ENCODE peak calls at places on chromosome 6, in five cellular contexts. L is CD8-positive, alpha-beta T cell; V is Panc1; U is A549; X is HCT116. T is an unnamed sample. For H3K4me1, the result is how much of the 10 kb centered on the place peaks cover.

GRCh38 chr6:63941747-63942470 is 306.3 kb downstream of the PHF3 start:
- DNase-seq in U (no peak), V (no peak), L (no peak), X (no peak), T (no peak)

GRCh38 chr6:100376103-100376502 is 88.6 kb downstream of the SIM1 start:
- DNase-seq in L (no peak), U (no peak), X (no peak), V (no peak), T (no peak)

GRCh38 chr6:42441059-42441471 is 10.7 kb downstream of the TRERF1 start:
- DNase-seq in V (no peak), U (no peak), L (no peak), X (no peak), T (no peak)

GRCh38 chr6:33854572-33855030 is 50.8 kb upstream of the MLN start:
- DNase-seq in U (no peak), X (no peak), V (no peak), L (no peak), T (peak)

GRCh38 chr6:30854641-30855040 is 29.7 kb upstream of the DDR1 start:
- DNase-seq in V (no peak), X (no peak), L (no peak), U (no peak), T (no peak)

GRCh38 chr6:64504509-64504908 is 868.9 kb downstream of the PHF3 start:
- DNase-seq in V (no peak), U (no peak), X (no peak), L (no peak), T (no peak)

GRCh38 chr6:106275692-106276091 is 49.9 kb downstream of the ATG5 start:
- DNase-seq in U (no peak), X (no peak), V (no peak), L (no peak), T (no peak)

GRCh38 chr6:34520645-34521462 is 35.3 kb downstream of the SPDEF start:
- DNase-seq in U (no peak), X (no peak), L (no peak), V (no peak), T (no peak)

GRCh38 chr6:106746660-106747059 is 117.3 kb downstream of the QRSL1 start:
- DNase-seq in X (no peak), V (no peak), L (no peak), U (peak), T (peak)

GRCh38 chr6:137494281-137494966 is at the start of gene OLIG3:
- DNase-seq in V (no peak), L (peak), X (no peak), U (no peak), T (no peak)

GRCh38 chr6:27026361-27026760 is 221.1 kb upstream of the PRSS16 start:
- DNase-seq in V (no peak), L (no peak), X (no peak), U (no peak), T (no peak)

GRCh38 chr6:91669154-91669903 is 1082.5 kb upstream of the MAP3K7 start:
- DNase-seq in X (no peak), V (no peak), U (no peak), L (no peak), T (peak)

GRCh38 chr6:166490671-166491500 is 95.6 kb downstream of the RAMACL start:
- DNase-seq in U (no peak), V (no peak), X (no peak), L (no peak), T (peak)

GRCh38 chr6:34226731-34227586 is 9.7 kb upstream of the HMGA1 start:
- DNase-seq in X (no peak), L (no peak), U (no peak), V (no peak), T (no peak)

GRCh38 chr6:17038316-17038715 is 63.5 kb upstream of the STMND1 start:
- DNase-seq in V (no peak), X (no peak), L (no peak), U (no peak), T (no peak)

GRCh38 chr6:118860880-118861279 is 33.1 kb upstream of the ASF1A start:
- DNase-seq in V (no peak), X (no peak), L (no peak), U (no peak), T (no peak)

GRCh38 chr6:148306287-148306686 is 36.4 kb upstream of the SASH1 start:
- DNase-seq in U (no peak), X (no peak), L (no peak), V (no peak), T (no peak)

GRCh38 chr6:14165091-14165490 is 47.5 kb downstream of the CD83 start:
- DNase-seq in X (no peak), L (no peak), V (no peak), U (no peak), T (no peak)

GRCh38 chr6:100968934-100969333 is 87.8 kb upstream of the ASCC3 start:
- DNase-seq in U (no peak), L (no peak), X (no peak), V (no peak), T (peak)

GRCh38 chr6:160004419-160005160 is 35.7 kb downstream of the IGF2R start:
- DNase-seq in L (no peak), U (no peak), V (no peak), X (no peak), T (no peak)

GRCh38 chr6:2725999-2726567 is 24.6 kb downstream of the MYLK4 start:
- DNase-seq in X (no peak), V (no peak), U (no peak), L (no peak), T (no peak)

GRCh38 chr6:78810146-78810545 is 57.2 kb upstream of the IRAK1BP1 start:
- DNase-seq in L (no peak), U (peak), V (no peak), X (peak), T (peak)

GRCh38 chr6:152263582-152263981 is 373.6 kb downstream of the SYNE1 start:
- DNase-seq in L (no peak), X (no peak), V (no peak), U (no peak), T (no peak)

GRCh38 chr6:31574106-31575061 is 981 bp upstream of the TNF start:
- DNase-seq in L (no peak), X (no peak), V (no peak), U (no peak), T (no peak)

GRCh38 chr6:31702421-31702818 is 704 bp downstream of the ABHD16A start:
- DNase-seq in U (no peak), L (peak), X (no peak), V (no peak), T (no peak)

GRCh38 chr6:26224940-26225847 is 138.0 kb downstream of the HFE start:
- DNase-seq in L (no peak), V (no peak), X (no peak), U (no peak), T (no peak)

GRCh38 chr6:154522576-154522975 is 12.1 kb upstream of the CNKSR3 start:
- DNase-seq in X (no peak), V (no peak), U (no peak), L (no peak), T (no peak)

GRCh38 chr6:125869427-125869826 is 78.7 kb downstream of the NCOA7 start:
- DNase-seq in U (no peak), L (no peak), X (no peak), V (no peak), T (no peak)

GRCh38 chr6:138970856-138971425 is 17.1 kb downstream of the REPS1 start:
- DNase-seq in V (peak), X (peak), U (no peak), L (no peak), T (peak)

GRCh38 chr6:35365599-35366596 is 23.5 kb downstream of the PPARD start:
- DNase-seq in U (no peak), L (no peak), V (no peak), X (peak), T (no peak)

GRCh38 chr6:83371428-83371827 is 59.4 kb downstream of the ME1 start:
- DNase-seq in V (no peak), X (no peak), L (no peak), U (no peak), T (no peak)

GRCh38 chr6:42782689-42783176 is 881 bp downstream of the BICRAL start:
- DNase-seq in X (peak), L (peak), V (no peak), U (peak), T (peak)

GRCh38 chr6:125082931-125083683 is 70.5 kb upstream of the TPD52L1 start:
- DNase-seq in L (no peak), V (no peak), U (no peak), X (no peak), T (no peak)

GRCh38 chr6:13523826-13524622 is 36.6 kb upstream of the GFOD1 start:
- DNase-seq in X (no peak), V (no peak), L (no peak), U (no peak), T (no peak)

GRCh38 chr6:37990762-37991525 is 171.4 kb downstream of the ZFAND3 start:
- DNase-seq in X (no peak), U (peak), L (no peak), V (no peak), T (peak)

GRCh38 chr6:56745971-56746370 is 103.3 kb upstream of the DST start:
- DNase-seq in L (no peak), X (no peak), U (no peak), V (no peak), T (no peak)
- H3K4me1 ChIP-seq in L (under half), X (half or more), U (half or more), V (half or more), T (under half)

DNA sequence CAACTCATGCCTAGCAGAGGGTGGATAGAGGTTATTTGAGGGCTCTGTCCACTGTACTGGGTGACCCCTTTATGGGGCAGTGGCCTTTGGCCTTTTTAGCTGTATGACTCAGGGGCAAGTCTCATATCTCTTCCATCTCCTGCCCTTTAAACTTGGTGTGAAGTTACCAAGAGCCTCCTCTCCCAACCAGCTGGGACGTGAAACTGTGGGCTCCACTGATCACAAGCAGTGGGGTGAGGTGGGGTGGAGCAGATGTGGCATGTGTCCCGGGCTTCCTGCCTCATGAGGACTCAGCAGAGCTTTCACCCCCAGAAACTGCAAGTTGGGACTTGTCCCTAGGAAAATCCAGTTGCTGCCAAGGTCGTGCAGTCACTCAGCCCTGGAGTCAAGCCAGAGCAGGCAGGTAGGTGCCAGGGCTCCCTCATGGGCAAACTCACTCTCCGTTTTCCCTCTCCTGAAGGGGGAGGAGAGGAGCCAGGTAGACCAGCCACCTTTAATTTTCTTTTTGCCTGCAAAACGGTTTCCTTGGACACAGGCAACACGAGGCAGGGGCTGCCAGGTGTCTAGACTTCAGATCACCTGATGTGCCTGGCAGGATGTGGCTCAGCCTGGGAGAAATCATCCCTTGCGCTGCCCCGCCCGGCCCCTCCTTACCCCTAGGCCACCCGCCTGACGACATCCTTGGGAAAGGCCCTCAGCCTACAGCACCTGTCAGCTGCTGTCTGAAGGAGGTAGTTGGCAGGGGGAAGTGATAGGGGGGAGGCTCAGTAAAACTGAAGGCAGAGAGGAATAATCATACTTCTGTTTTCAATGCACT is 4.0 kb downstream of the CDKN1A start:
- DNase-seq in U (no peak), X (no peak), V (no peak), L (peak), T (peak)
- H3K4me3 ChIP-seq in U (peak), X (peak), V (peak), L (no peak), T (no peak)

GRCh38 chr6:156916108-156916801 is 139.1 kb downstream of the ARID1B start:
- DNase-seq in V (no peak), L (no peak), U (no peak), X (no peak), T (no peak)
- H3K4me1 ChIP-seq in V (under half), L (under half), U (under half), X (under half), T (under half)

GRCh38 chr6:169904051-169904922 is 152.9 kb downstream of the ERMARD start:
- DNase-seq in X (no peak), U (no peak), V (no peak), L (no peak), T (no peak)

GRCh38 chr6:169903122-169903521 is 151.7 kb downstream of the ERMARD start:
- DNase-seq in X (no peak), U (no peak), V (no peak), L (no peak), T (no peak)

GRCh38 chr6:169906004-169906740 is 154.8 kb downstream of the ERMARD start:
- DNase-seq in X (no peak), U (no peak), L (no peak), V (no peak), T (no peak)

GRCh38 chr6:169906741-169907418 is 155.5 kb downstream of the ERMARD start:
- DNase-seq in X (no peak), L (no peak), V (no peak), U (no peak), T (no peak)

DNA sequence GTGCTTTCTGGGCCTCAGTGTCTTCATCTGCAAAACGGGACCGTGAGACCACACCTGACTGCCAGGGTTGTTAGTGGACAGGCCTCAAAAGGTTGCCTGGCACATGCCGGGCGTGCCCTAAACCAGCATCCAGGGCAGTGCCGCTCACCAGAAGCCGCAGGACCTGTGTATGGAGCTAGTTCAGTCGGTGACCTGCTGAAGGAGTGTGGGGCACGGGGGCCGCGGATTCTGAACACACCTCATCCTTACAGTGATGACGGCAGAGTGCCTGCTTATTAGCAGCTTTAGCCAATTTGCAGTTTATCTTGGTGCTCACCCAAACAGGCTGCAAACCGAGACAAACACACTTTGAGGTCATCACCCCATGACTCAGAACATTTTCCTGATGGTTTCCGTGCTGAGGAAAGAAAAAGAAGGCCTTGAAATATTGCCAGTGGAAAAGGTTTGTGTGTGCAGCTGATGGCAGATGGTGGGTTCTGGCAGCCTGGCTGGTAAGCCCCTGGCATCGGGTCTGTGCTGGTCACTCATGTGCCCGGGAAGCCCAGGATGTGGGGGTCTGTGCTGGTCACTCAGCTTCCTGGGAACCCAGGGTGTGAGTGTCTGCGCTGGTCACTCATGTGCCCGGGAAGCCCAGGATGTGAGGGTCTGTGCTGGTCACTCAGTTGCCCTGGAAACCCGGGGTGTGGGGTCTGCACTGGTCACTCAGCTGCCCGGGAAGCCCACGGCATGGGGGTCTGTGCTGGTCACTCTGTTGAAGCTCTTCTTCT is 153.8 kb downstream of the ERMARD start:
- DNase-seq in U (no peak), X (no peak), L (no peak), V (no peak), T (no peak)
- H3K4me3 ChIP-seq in U (no peak), X (no peak), L (no peak), V (no peak), T (no peak)

GRCh38 chr6:53828215-53828614 is 33.4 kb downstream of the LRRC1 start:
- DNase-seq in L (no peak), X (no peak), U (no peak), V (no peak), T (peak)
- H3K4me1 ChIP-seq in L (under half), X (under half), U (under half), V (under half), T (under half)

GRCh38 chr6:1610497-1611321 is 994 bp downstream of the FOXC1 start:
- DNase-seq in X (no peak), V (no peak), L (peak), U (no peak), T (peak)

GRCh38 chr6:1611322-1611571 is 1.5 kb downstream of the FOXC1 start:
- DNase-seq in U (no peak), X (no peak), V (no peak), L (no peak), T (peak)

GRCh38 chr6:1608976-1609661 is 596 bp upstream of the FOXC1 start:
- DNase-seq in U (no peak), L (no peak), X (no peak), V (no peak), T (peak)

GRCh38 chr6:1608222-1608975 is 1.3 kb upstream of the FOXC1 start:
- DNase-seq in L (no peak), U (no peak), V (no peak), X (no peak), T (no peak)

GRCh38 chr6:1609662-1610496 is at the start of gene FOXC1:
- DNase-seq in L (no peak), U (peak), X (peak), V (peak), T (peak)
- H3K4me3 ChIP-seq in L (peak), U (peak), X (peak), V (peak), T (peak)

DNA sequence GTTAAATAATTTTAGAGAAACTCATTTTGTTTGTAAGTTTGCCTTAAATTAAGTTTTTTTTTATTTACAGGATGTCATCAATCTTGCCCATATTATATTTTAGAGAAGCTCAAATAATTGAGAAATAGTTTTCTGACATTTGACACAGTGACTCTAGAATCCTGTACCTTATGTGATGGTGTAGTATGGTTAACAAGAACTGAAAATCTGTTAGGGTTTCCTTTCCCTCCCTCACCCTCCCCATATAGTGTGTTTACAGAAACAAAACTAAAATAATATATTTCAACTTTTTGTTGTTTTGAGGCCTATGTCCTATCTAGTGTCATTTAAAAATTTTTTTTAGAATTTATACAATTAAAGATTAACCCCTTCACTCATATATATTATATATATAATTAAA is 91.8 kb downstream of the SESN1 start:
- DNase-seq in L (no peak), U (no peak), V (no peak), X (no peak), T (no peak)
- H3K4me1 ChIP-seq in L (under half), U (under half), V (under half), X (under half), T (under half)

GRCh38 chr6:113376847-113377165 is 480.3 kb upstream of the MARCKS start:
- DNase-seq in X (no peak), L (no peak), U (no peak), V (no peak), T (no peak)

GRCh38 chr6:113377362-113377942 is 479.7 kb upstream of the MARCKS start:
- DNase-seq in X (no peak), L (no peak), U (no peak), V (no peak), T (no peak)

GRCh38 chr6:113380591-113380990 is 476.6 kb upstream of the MARCKS start:
- DNase-seq in X (no peak), V (no peak), U (no peak), L (no peak), T (no peak)

GRCh38 chr6:113381232-113381631 is 475.9 kb upstream of the MARCKS start:
- DNase-seq in L (no peak), X (no peak), U (no peak), V (no peak), T (no peak)

DNA sequence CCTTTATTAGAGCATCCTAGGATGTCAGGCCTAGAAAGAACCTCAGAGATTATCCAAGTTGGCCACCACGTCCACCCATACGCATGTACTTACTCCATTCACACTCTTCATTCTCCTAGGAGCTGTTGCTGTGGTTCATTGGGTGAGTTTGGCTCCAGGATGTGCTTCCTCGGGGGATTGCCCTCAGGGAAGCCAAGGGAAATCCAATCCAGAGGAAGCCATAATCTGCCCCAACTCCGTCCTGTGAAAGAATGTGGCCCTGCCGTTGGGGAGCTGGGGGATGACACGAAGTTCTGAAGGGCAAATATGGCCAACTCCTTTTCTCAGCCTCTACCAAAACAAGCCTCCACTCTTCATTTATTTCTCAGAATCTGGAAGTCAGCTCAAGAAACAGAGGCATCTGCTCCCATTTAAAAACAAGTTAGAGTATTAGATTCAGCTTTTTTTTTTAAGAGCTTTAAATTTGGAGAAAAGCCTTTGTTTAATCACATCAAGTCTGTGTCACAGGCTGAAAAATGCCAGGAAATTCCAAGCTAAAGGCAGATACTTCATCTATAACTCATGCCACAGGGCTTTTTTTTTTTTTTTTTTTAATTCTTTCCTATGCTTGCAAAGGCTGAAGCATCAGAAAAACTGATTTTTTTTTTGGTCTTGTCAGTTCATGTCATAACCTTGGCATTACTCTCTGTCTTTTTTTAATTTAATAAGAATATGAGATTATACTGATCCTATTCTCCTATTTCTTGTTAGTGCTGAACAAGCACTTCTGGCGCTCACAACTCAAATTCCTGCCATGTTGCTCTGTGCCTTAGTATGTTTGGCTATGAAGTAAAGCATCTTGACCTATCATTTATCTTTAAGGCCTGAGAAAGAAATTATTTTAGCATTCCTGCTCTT is 480.9 kb upstream of the MARCKS start:
- DNase-seq in L (peak), X (no peak), U (no peak), V (no peak), T (no peak)
- H3K4me3 ChIP-seq in L (no peak), X (no peak), U (no peak), V (no peak), T (no peak)

GRCh38 chr6:90219168-90219985 is 77.3 kb downstream of the BACH2 start:
- DNase-seq in U (no peak), X (no peak), V (no peak), L (peak), T (peak)
- H3K4me1 ChIP-seq in U (under half), X (under half), V (under half), L (half or more), T (under half)